ENCODE peak calls at places on chromosomes 2 and 18, in four cellular contexts. One of them, this sample, is unnamed.

GRCh38 chr2:231709636-231709980 is 1.3 kb downstream of the PTMA start:
- DNase-seq in foreskin fibroblast: peak
- DNase-seq in GM10248: no peak
- DNase-seq in foreskin keratinocyte: no peak
- DNase-seq in this sample: no peak

GRCh38 chr2:27891063-27891819 is 712 bp downstream of the BABAM2 start:
- DNase-seq in foreskin fibroblast: peak
- DNase-seq in GM10248: peak
- DNase-seq in foreskin keratinocyte: peak
- DNase-seq in this sample: peak

GRCh38 chr2:198873771-198874501 is 583.8 kb downstream of the SATB2 start:
- DNase-seq in foreskin fibroblast: peak
- DNase-seq in GM10248: no peak
- DNase-seq in foreskin keratinocyte: peak
- DNase-seq in this sample: peak

GRCh38 chr2:176500921-176501320 is 231.7 kb downstream of the MTX2 start:
- DNase-seq in foreskin fibroblast: peak
- DNase-seq in GM10248: no peak
- DNase-seq in foreskin keratinocyte: no peak
- DNase-seq in this sample: peak

GRCh38 chr2:201261471-201261870 is 1.1 kb downstream of the CASP8 start:
- DNase-seq in foreskin fibroblast: no peak
- DNase-seq in GM10248: no peak
- DNase-seq in foreskin keratinocyte: no peak
- DNase-seq in this sample: no peak

GRCh38 chr2:222427606-222428320 is 3.4 kb downstream of the SGPP2 start:
- DNase-seq in foreskin fibroblast: no peak
- DNase-seq in GM10248: peak
- DNase-seq in foreskin keratinocyte: peak
- DNase-seq in this sample: no peak

GRCh38 chr2:134705861-134706586 is 12.8 kb downstream of the TMEM163 start:
- DNase-seq in foreskin fibroblast: no peak
- DNase-seq in GM10248: no peak
- DNase-seq in foreskin keratinocyte: no peak
- DNase-seq in this sample: no peak

GRCh38 chr2:63861220-63861822 is 19.6 kb downstream of the UGP2 start:
- DNase-seq in foreskin fibroblast: peak
- DNase-seq in GM10248: peak
- DNase-seq in foreskin keratinocyte: peak
- DNase-seq in this sample: peak

GRCh38 chr2:207133862-207134519 is 31.8 kb downstream of the KLF7 start:
- DNase-seq in foreskin fibroblast: peak
- DNase-seq in GM10248: no peak
- DNase-seq in foreskin keratinocyte: peak
- DNase-seq in this sample: peak

GRCh38 chr18:63320690-63321265 is 1.2 kb upstream of the BCL2 start:
- DNase-seq in foreskin fibroblast: no peak
- DNase-seq in GM10248: peak
- DNase-seq in foreskin keratinocyte: peak
- DNase-seq in this sample: peak

GRCh38 chr2:222722327-222722946 is 51.0 kb downstream of the MOGAT1 start:
- DNase-seq in foreskin fibroblast: peak
- DNase-seq in GM10248: peak
- DNase-seq in foreskin keratinocyte: no peak
- DNase-seq in this sample: peak

GRCh38 chr2:100673115-100673514 is 110.3 kb downstream of the PDCL3 start:
- DNase-seq in foreskin fibroblast: no peak
- DNase-seq in GM10248: no peak
- DNase-seq in foreskin keratinocyte: no peak
- DNase-seq in this sample: no peak

GRCh38 chr2:3464401-3465005 is 54.8 kb downstream of the ADI1 start:
- DNase-seq in foreskin fibroblast: no peak
- DNase-seq in GM10248: no peak
- DNase-seq in foreskin keratinocyte: no peak
- DNase-seq in this sample: no peak

GRCh38 chr18:41936471-41937134 is 18.4 kb upstream of the PIK3C3 start:
- DNase-seq in foreskin fibroblast: no peak
- DNase-seq in GM10248: peak
- DNase-seq in foreskin keratinocyte: no peak
- DNase-seq in this sample: no peak

GRCh38 chr2:178271629-178272333 is 77.5 kb downstream of the OSBPL6 start:
- DNase-seq in foreskin fibroblast: peak
- DNase-seq in GM10248: no peak
- DNase-seq in foreskin keratinocyte: peak
- DNase-seq in this sample: peak

GRCh38 chr18:53698907-53699306 is 525.6 kb downstream of the MBD2 start:
- DNase-seq in foreskin fibroblast: peak
- DNase-seq in GM10248: peak
- DNase-seq in foreskin keratinocyte: peak
- DNase-seq in this sample: peak
- TF ChIP-seq CTCF in foreskin fibroblast: peak
- TF ChIP-seq CTCF in GM10248: peak
- TF ChIP-seq CTCF in foreskin keratinocyte: peak
- TF ChIP-seq CTCF in this sample: no peak

DNA sequence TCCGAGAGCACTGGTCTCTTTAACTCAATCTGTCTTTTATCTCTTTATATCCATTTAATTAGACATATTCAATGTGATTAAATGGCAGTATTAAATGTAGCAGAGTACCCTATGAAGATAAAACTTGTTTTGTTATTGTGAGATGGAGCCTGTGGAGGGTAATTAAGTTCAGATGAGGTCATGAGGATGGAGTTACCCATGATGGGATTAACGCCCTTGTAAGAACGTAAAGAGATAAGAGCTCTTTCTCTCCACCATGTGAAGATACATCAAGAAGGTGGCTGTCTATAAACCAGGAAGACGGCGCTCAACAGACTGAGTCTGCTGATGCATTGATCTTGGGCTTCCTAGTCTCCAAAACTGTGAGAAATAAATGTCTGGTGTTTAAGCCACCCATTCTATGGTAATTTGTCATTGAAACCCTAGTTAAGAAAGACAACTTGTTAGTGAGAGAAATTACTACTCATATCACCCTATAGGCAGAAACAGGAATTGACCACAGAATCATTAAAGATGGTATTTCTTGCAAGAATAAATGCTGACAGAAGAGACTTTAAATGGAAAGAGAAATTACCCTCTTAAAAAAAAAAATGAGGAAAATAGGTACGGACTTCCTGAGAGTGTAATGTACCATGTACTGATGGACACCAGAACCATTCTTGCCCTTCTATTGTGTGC is 738.7 kb upstream of the CHAC2 start:
- DNase-seq in foreskin fibroblast: no peak
- DNase-seq in GM10248: no peak
- DNase-seq in foreskin keratinocyte: no peak
- DNase-seq in this sample: no peak
- TF ChIP-seq CTCF in foreskin fibroblast: no peak
- TF ChIP-seq CTCF in GM10248: no peak
- TF ChIP-seq CTCF in foreskin keratinocyte: no peak
- TF ChIP-seq CTCF in this sample: no peak

GRCh38 chr2:217959723-217960122 is 43.1 kb downstream of the TNS1 start:
- DNase-seq in foreskin fibroblast: no peak
- DNase-seq in GM10248: no peak
- DNase-seq in foreskin keratinocyte: no peak
- DNase-seq in this sample: no peak
- TF ChIP-seq CTCF in foreskin fibroblast: no peak
- TF ChIP-seq CTCF in GM10248: no peak
- TF ChIP-seq CTCF in foreskin keratinocyte: no peak
- TF ChIP-seq CTCF in this sample: no peak

DNA sequence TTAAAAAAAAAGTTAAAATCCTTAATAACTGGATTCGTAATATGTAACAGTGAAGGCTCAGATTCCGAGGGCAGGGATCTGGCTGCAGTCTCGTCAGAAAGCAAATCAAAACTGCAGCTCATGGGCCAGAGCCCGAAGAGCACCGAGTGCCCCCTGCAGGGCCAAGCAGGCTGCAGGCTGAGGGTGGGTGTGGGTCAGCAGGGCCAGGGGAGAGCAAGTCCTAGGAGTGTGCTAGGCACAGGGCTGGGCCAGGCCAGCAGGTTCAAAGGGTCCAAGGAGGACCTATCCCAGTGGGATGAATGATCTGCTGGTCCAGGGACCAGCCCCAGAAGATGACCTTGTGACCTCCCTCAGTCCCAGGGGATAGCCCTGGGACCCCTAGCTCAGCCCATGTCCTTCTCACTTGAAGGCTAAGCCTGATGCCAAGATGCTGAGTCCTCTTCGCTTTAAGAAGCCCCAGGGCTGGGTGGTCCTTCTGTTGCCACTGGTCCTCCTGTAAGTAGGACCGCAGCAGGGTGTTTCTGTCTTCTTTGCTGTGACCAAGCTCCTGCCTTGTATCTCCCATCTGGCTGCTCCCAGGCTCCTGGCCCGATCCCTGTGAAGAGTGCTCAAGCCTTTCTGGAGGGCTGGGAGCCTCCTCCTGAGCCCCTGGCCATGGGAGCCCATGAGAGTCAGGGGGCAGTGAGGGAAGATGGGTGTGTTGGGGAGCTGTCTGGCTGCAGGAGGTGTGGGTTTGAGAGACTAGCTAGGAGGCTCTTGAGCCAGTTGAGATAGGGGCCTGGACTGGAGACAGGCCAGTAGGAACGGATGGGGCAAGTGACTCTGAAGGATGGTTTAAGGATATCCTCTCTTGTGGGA is 150.7 kb downstream of the DYSF start:
- DNase-seq in foreskin fibroblast: no peak
- DNase-seq in GM10248: no peak
- DNase-seq in foreskin keratinocyte: no peak
- DNase-seq in this sample: no peak
- TF ChIP-seq CTCF in foreskin fibroblast: no peak
- TF ChIP-seq CTCF in GM10248: no peak
- TF ChIP-seq CTCF in foreskin keratinocyte: no peak
- TF ChIP-seq CTCF in this sample: no peak

GRCh38 chr18:69400253-69400975 is at the start of gene DOK6:
- DNase-seq in foreskin fibroblast: peak
- DNase-seq in GM10248: no peak
- DNase-seq in foreskin keratinocyte: peak
- DNase-seq in this sample: peak
- TF ChIP-seq CTCF in foreskin fibroblast: no peak
- TF ChIP-seq CTCF in GM10248: no peak
- TF ChIP-seq CTCF in foreskin keratinocyte: no peak
- TF ChIP-seq CTCF in this sample: no peak

DNA sequence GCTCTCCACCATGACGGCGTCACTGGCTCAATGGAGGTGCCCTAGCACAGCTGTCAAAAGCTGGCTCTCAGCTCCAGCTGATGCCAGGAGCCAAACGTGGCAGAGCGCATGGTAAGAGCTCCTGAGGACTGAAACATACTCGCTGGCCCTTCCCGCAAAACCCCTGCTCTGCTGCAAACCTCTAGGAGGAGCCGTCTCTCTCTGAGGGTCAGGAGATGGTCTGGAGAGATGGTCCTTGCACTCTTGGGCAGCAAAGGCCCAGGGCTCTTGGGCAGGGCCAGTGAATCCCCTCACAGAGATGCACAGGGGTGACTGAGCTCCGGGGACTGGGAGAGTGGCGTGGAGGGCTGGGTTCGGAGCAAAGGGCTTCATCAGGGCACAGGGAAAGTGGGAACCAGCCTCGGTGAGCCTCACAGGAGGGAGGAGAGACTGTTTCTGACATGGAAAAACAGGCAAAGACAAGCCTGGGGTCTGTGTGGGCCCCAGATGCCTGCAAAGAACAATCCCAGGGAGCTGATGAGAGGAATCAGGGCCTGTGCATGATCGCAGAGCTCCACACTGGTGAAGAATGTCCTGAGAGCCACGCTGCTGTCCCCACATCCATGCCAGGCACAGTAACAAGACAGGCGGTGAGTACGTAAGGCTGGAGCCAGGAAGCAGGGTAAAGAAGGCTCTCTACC is 17.2 kb downstream of the SNORC start:
- DNase-seq in foreskin fibroblast: no peak
- DNase-seq in GM10248: no peak
- DNase-seq in foreskin keratinocyte: no peak
- DNase-seq in this sample: no peak
- TF ChIP-seq CTCF in foreskin fibroblast: peak
- TF ChIP-seq CTCF in GM10248: no peak
- TF ChIP-seq CTCF in foreskin keratinocyte: peak
- TF ChIP-seq CTCF in this sample: peak

DNA sequence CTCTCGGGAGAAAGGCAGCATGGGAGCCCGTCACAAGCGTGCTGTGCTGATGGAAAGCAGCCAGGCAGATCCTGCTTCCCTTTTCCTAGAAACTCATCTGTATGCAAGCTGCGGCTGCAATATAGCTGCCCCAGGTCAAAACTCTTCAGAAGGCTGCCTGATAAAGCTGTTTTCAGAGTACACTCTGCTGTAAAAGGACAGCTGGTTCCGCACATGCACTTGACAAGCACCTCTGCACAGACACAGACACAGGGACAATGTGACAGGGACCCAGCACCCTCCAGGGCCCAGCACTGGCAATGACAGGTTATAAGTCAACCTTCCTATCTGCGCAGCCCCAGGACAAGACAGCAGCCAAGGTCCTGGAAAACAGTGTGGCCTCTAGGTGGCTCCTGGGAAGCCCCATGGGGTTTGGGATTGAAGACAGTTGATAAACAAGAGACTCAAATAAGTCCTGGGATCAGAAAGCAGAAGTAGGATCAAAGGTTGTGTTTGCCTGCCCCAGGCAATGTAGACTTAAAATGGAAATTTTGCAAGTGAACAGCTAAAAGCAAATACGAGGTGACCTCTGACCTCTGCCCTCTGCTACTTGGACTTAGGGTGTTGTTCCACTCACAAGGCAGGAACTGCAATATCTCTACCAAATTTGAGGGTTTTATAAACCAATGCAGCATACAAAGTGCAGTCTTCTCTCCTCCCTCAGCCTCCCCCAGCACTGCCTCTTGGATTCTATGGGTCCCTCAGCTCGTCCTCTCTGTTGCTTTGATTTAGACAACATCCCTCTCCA is 16.9 kb downstream of the SLC66A2 start:
- DNase-seq in foreskin fibroblast: peak
- DNase-seq in GM10248: no peak
- DNase-seq in foreskin keratinocyte: no peak
- DNase-seq in this sample: no peak
- TF ChIP-seq CTCF in foreskin fibroblast: no peak
- TF ChIP-seq CTCF in GM10248: no peak
- TF ChIP-seq CTCF in foreskin keratinocyte: no peak
- TF ChIP-seq CTCF in this sample: no peak